ENCODE peak calls at places on chromosomes 5 and 9, in seven cellular contexts. T, E, H, G, C, B and V are unnamed samples.

GRCh38 chr9:115132648-115133047 is 14.7 kb upstream of the TNC start:
- DNase-seq in T (no peak), E (no peak), H (no peak), G (peak; percentile 90), C (no peak), B (no peak), V (no peak)

GRCh38 chr9:135376511-135377173 is 102.9 kb upstream of the PPP1R26 start:
- DNase-seq in T (no peak), E (no peak), H (no peak), G (no peak), C (no peak), B (no peak), V (no peak)

GRCh38 chr9:89418112-89418872 is 79.6 kb downstream of the SEMA4D start:
- DNase-seq in T (no peak), E (no peak), H (no peak), G (no peak), C (no peak), B (no peak), V (no peak)

GRCh38 chr5:121144764-121145163 is 680.7 kb downstream of the PRR16 start:
- DNase-seq in T (no peak), E (no peak), H (no peak), G (peak; percentile 66), C (no peak), B (no peak), V (no peak)

GRCh38 chr5:18772475-18772874 is 1138.2 kb downstream of the TAF11L14 start:
- DNase-seq in T (no peak), E (no peak), H (no peak), G (no peak), C (no peak), B (no peak), V (no peak)

GRCh38 chr5:115262066-115262404 is 642 bp downstream of the PGGT1B start:
- DNase-seq in T (no peak), E (no peak), H (no peak), G (no peak), C (peak; percentile 7), B (no peak), V (no peak)

GRCh38 chr9:86575825-86576488 is 221.7 kb upstream of the TUT7 start:
- DNase-seq in T (no peak), E (no peak), H (no peak), G (peak; percentile 14), C (no peak), B (no peak), V (no peak)

GRCh38 chr5:76766746-76767145 is 50.8 kb downstream of the F2R start:
- DNase-seq in T (no peak), E (no peak), H (no peak), G (peak; percentile 75), C (no peak), B (no peak), V (no peak)

GRCh38 chr9:112334319-112334828 is 955 bp upstream of the PTBP3 start:
- DNase-seq in T (no peak), E (no peak), H (no peak), G (peak; percentile 49), C (peak; percentile 29), B (no peak), V (no peak)

GRCh38 chr9:105735366-105735765 is 41.0 kb downstream of the TMEM38B start:
- DNase-seq in T (no peak), E (no peak), H (no peak), G (no peak), C (no peak), B (no peak), V (no peak)

GRCh38 chr5:178120661-178121357 is 7.5 kb downstream of the N4BP3 start:
- DNase-seq in T (no peak), E (peak; percentile 76), H (peak; percentile 78), G (peak; percentile 65), C (peak; percentile 95), B (peak; percentile 84), V (no peak)
- H3K4me3 ChIP-seq in T (no peak overlapping the region), E (peak overlapping the region; percentile 28), H (no peak overlapping the region), G (no peak overlapping the region), C (peak overlapping the region; percentile 56), B (no peak overlapping the region), V (no peak overlapping the region)

GRCh38 chr5:64213568-64213967 is 47.9 kb downstream of the RNF180 start:
- DNase-seq in T (no peak), E (no peak), H (no peak), G (no peak), C (no peak), B (no peak), V (no peak)
- TF ChIP-seq CTCF in T (no peak), E (no peak), H (no peak), G (no peak), C (no peak), B (no peak), V (no peak)

DNA sequence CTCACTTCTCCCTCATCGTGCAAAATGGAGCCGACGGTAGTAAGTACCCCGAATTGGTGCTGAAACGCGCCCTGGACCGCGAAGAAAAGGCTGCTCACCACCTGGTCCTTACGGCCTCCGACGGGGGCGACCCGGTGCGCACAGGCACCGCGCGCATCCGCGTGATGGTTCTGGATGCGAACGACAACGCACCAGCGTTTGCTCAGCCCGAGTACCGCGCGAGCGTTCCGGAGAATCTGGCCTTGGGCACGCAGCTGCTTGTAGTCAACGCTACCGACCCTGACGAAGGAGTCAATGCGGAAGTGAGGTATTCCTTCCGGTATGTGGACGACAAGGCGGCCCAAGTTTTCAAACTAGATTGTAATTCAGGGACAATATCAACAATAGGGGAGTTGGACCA is 979 bp downstream of the PCDHGA12 start:
- DNase-seq in T (no peak), E (no peak), H (no peak), G (peak; percentile 52), C (no peak), B (no peak), V (no peak)
- H3K4me3 ChIP-seq in T (peak overlapping the region; percentile 32), E (peak overlapping the region; percentile 9), H (no peak overlapping the region), G (peak overlapping the region; percentile 57), C (no peak overlapping the region), B (peak overlapping the region; percentile 64), V (peak overlapping the region; percentile 43)

GRCh38 chr9:4042966-4043365 is 256.9 kb downstream of the GLIS3 start:
- DNase-seq in T (no peak), E (no peak), H (no peak), G (no peak), C (no peak), B (no peak), V (no peak)

GRCh38 chr9:4050686-4051315 is 249.1 kb downstream of the GLIS3 start:
- DNase-seq in T (no peak), E (no peak), H (no peak), G (no peak), C (no peak), B (no peak), V (no peak)

GRCh38 chr9:4045556-4045955 is 254.3 kb downstream of the GLIS3 start:
- DNase-seq in T (no peak), E (no peak), H (no peak), G (no peak), C (no peak), B (no peak), V (no peak)

GRCh38 chr9:4048441-4048840 is 251.4 kb downstream of the GLIS3 start:
- DNase-seq in T (no peak), E (no peak), H (no peak), G (peak; percentile 55), C (no peak), B (no peak), V (no peak)
- TF ChIP-seq CTCF in T (no peak), E (peak; percentile 37), H (peak; percentile 51), G (peak; percentile 59), C (no peak), B (peak; percentile 47), V (peak; percentile 33)

DNA sequence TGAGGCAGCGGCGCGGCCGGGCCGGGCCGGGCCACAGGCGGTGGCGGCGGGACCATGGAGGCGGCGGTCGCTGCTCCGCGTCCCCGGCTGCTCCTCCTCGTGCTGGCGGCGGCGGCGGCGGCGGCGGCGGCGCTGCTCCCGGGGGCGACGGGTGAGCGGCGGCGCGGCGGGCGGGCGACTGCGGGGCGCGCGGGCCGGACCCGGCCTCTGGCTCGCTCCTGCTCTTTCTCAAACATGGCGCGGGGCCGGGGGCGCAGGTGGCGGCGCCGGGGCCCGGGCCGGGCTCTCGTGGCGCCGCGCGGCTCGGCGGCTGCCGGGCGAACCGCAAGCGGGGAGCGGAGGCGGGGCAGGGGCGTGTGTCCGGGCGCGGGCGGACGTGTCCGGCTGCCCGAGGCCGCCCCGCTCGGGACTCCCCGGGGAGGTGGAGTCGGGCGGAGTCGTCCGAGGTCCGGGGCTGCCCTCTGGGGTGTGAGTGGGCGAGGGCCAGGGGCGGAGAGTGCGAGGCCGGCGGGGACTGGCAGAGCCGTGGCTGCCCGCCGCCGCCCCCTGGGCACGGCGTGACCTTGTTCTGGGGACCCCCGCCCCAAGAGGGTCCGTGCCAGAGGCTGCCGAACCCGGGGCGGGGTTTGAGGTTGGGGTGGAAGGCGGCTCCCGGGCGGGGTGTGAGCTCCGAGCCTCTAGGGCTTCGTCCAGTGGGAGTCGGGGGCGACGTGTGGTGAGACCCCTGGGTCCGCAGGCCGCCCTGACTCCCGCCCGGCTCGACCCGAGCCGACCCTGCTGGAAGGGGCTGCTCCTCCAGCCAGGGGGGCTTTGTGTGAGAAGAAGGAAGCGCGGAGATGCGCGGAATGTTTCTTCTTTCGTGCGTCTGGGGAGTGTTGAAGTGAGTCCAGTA is 485 bp downstream of the TGFBR1 start:
- DNase-seq in T (peak; percentile 81), E (no peak), H (peak; percentile 76), G (peak; percentile 67), C (peak; percentile 49), B (no peak), V (peak; percentile 83)
- H3K4me3 ChIP-seq in T (peak overlapping the region; percentile 96), E (peak overlapping the region; percentile 79), H (peak overlapping the region; percentile 66), G (peak overlapping the region; percentile 73), C (peak overlapping the region; percentile 81), B (peak overlapping the region; percentile 81), V (peak overlapping the region; percentile 87)

DNA sequence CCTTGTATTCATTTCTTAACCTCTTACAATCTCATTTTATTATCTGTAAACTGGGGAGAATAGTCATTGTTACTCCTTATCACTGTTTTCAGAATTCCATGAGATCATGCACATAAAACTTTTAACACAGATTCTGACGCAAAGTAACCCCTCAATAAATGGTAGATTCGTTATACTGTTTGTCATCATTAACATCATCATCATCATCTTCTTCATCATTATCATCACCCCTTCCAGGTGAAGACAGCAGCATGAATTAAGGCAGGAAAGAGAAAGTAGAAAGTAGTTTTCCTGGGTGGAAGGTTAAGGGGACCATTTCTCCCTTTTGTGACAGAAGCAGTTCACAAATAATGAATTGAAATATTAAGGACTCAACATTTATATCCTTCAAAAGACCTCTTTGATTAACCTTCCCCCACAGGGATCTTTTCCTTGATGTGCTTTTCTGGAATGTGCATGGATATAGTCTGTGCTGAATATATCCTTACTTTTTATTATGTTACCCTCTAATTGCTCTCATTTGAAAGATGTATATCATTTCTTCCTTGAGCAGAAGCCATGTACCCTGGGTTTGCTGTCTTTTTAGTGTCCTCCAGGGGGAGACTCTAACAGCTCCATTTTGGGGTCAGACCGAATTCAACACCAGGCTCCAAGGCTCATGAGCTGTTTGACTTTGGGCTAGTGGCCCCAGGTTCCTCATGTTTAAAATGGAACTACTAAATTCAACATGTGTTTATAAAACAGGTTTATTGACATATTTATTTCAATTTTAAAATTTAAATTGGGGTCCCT is 1029.9 kb upstream of the WWC1 start:
- DNase-seq in T (no peak), E (no peak), H (no peak), G (peak; percentile 13), C (no peak), B (no peak), V (no peak)
- TF ChIP-seq CTCF in T (no peak), E (no peak), H (peak; percentile 55), G (peak; percentile 44), C (no peak), B (peak; percentile 27), V (no peak)